ENCODE peak calls at places on chromosomes 1 and 21, in nine cellular contexts. One of them, this sample, is unnamed. For H3K36me3 and H3K27me3, the result is how much of the 10 kb centered on the place peaks cover.

GRCh38 chr1:108643492-108644333 is 17.2 kb downstream of the HENMT1 start:
- DNase-seq in naive thymus-derived CD4-positive, alpha-beta T cell: peak
- DNase-seq in right atrium auricular region: no peak
- DNase-seq in mesenchymal stem cell: peak
- DNase-seq in right lobe of liver: no peak
- DNase-seq in fibroblast of lung: peak
- DNase-seq in tibial artery: peak
- DNase-seq in SK-N-SH: peak
- DNase-seq in Panc1: no peak
- DNase-seq in this sample: peak

GRCh38 chr1:11948822-11949458 is 14.4 kb downstream of the PLOD1 start:
- DNase-seq in naive thymus-derived CD4-positive, alpha-beta T cell: no peak
- DNase-seq in right atrium auricular region: no peak
- DNase-seq in mesenchymal stem cell: no peak
- DNase-seq in right lobe of liver: no peak
- DNase-seq in fibroblast of lung: no peak
- DNase-seq in tibial artery: no peak
- DNase-seq in SK-N-SH: peak
- DNase-seq in Panc1: no peak
- DNase-seq in this sample: peak

GRCh38 chr1:205481629-205482071 is 22.8 kb upstream of the CDK18 start:
- DNase-seq in naive thymus-derived CD4-positive, alpha-beta T cell: no peak
- DNase-seq in right atrium auricular region: no peak
- DNase-seq in mesenchymal stem cell: no peak
- DNase-seq in right lobe of liver: no peak
- DNase-seq in fibroblast of lung: no peak
- DNase-seq in tibial artery: no peak
- DNase-seq in SK-N-SH: no peak
- DNase-seq in Panc1: no peak
- DNase-seq in this sample: peak

GRCh38 chr1:117366982-117367768 is at the start of gene MAN1A2:
- DNase-seq in naive thymus-derived CD4-positive, alpha-beta T cell: peak
- DNase-seq in right atrium auricular region: peak
- DNase-seq in mesenchymal stem cell: peak
- DNase-seq in right lobe of liver: peak
- DNase-seq in fibroblast of lung: peak
- DNase-seq in tibial artery: peak
- DNase-seq in SK-N-SH: peak
- DNase-seq in Panc1: no peak
- DNase-seq in this sample: peak

GRCh38 chr1:5492861-5493260 is 499.4 kb downstream of the NPHP4 start:
- DNase-seq in naive thymus-derived CD4-positive, alpha-beta T cell: no peak
- DNase-seq in right atrium auricular region: no peak
- DNase-seq in mesenchymal stem cell: no peak
- DNase-seq in right lobe of liver: no peak
- DNase-seq in fibroblast of lung: no peak
- DNase-seq in tibial artery: no peak
- DNase-seq in SK-N-SH: no peak
- DNase-seq in Panc1: no peak
- DNase-seq in this sample: no peak

GRCh38 chr1:172917972-172918371 is 132.8 kb downstream of the TNFSF18 start:
- DNase-seq in naive thymus-derived CD4-positive, alpha-beta T cell: no peak
- DNase-seq in right atrium auricular region: no peak
- DNase-seq in mesenchymal stem cell: peak
- DNase-seq in right lobe of liver: no peak
- DNase-seq in fibroblast of lung: peak
- DNase-seq in tibial artery: no peak
- DNase-seq in SK-N-SH: no peak
- DNase-seq in Panc1: peak
- DNase-seq in this sample: no peak

GRCh38 chr1:13617108-13617507 is 33.5 kb downstream of the PDPN start:
- DNase-seq in naive thymus-derived CD4-positive, alpha-beta T cell: no peak
- DNase-seq in right atrium auricular region: no peak
- DNase-seq in mesenchymal stem cell: peak
- DNase-seq in right lobe of liver: no peak
- DNase-seq in fibroblast of lung: peak
- DNase-seq in tibial artery: no peak
- DNase-seq in SK-N-SH: no peak
- DNase-seq in Panc1: no peak
- DNase-seq in this sample: no peak

GRCh38 chr1:224054012-224054411 is 59.9 kb upstream of the FBXO28 start:
- DNase-seq in naive thymus-derived CD4-positive, alpha-beta T cell: no peak
- DNase-seq in right atrium auricular region: no peak
- DNase-seq in mesenchymal stem cell: peak
- DNase-seq in right lobe of liver: no peak
- DNase-seq in fibroblast of lung: no peak
- DNase-seq in tibial artery: no peak
- DNase-seq in SK-N-SH: no peak
- DNase-seq in Panc1: no peak
- DNase-seq in this sample: no peak

GRCh38 chr21:38170283-38170682 is 86.5 kb upstream of the KCNJ15 start:
- DNase-seq in naive thymus-derived CD4-positive, alpha-beta T cell: no peak
- DNase-seq in right atrium auricular region: no peak
- DNase-seq in mesenchymal stem cell: peak
- DNase-seq in right lobe of liver: no peak
- DNase-seq in fibroblast of lung: peak
- DNase-seq in tibial artery: peak
- DNase-seq in SK-N-SH: no peak
- DNase-seq in Panc1: no peak
- DNase-seq in this sample: peak

GRCh38 chr1:222712253-222713090 is at the start of the genes AIDA and BROX:
- DNase-seq in naive thymus-derived CD4-positive, alpha-beta T cell: peak
- DNase-seq in right atrium auricular region: peak
- DNase-seq in mesenchymal stem cell: peak
- DNase-seq in right lobe of liver: peak
- DNase-seq in fibroblast of lung: peak
- DNase-seq in tibial artery: peak
- DNase-seq in SK-N-SH: peak
- DNase-seq in Panc1: peak
- DNase-seq in this sample: peak

GRCh38 chr1:43851561-43852338 is 81.9 kb upstream of the ARTN start:
- DNase-seq in naive thymus-derived CD4-positive, alpha-beta T cell: no peak
- DNase-seq in right atrium auricular region: no peak
- DNase-seq in mesenchymal stem cell: no peak
- DNase-seq in right lobe of liver: no peak
- DNase-seq in fibroblast of lung: no peak
- DNase-seq in tibial artery: no peak
- DNase-seq in SK-N-SH: no peak
- DNase-seq in Panc1: no peak
- DNase-seq in this sample: no peak

GRCh38 chr1:43854473-43854872 is 79.1 kb upstream of the ARTN start:
- DNase-seq in naive thymus-derived CD4-positive, alpha-beta T cell: no peak
- DNase-seq in right atrium auricular region: no peak
- DNase-seq in mesenchymal stem cell: no peak
- DNase-seq in right lobe of liver: no peak
- DNase-seq in fibroblast of lung: no peak
- DNase-seq in tibial artery: no peak
- DNase-seq in SK-N-SH: no peak
- DNase-seq in Panc1: no peak
- DNase-seq in this sample: no peak

GRCh38 chr1:43850599-43851233 is 82.9 kb upstream of the ARTN start:
- DNase-seq in naive thymus-derived CD4-positive, alpha-beta T cell: no peak
- DNase-seq in right atrium auricular region: no peak
- DNase-seq in mesenchymal stem cell: no peak
- DNase-seq in right lobe of liver: no peak
- DNase-seq in fibroblast of lung: no peak
- DNase-seq in tibial artery: no peak
- DNase-seq in SK-N-SH: no peak
- DNase-seq in Panc1: no peak
- DNase-seq in this sample: no peak

GRCh38 chr1:43856188-43856587 is 77.4 kb upstream of the ARTN start:
- DNase-seq in naive thymus-derived CD4-positive, alpha-beta T cell: no peak
- DNase-seq in right atrium auricular region: no peak
- DNase-seq in mesenchymal stem cell: no peak
- DNase-seq in right lobe of liver: no peak
- DNase-seq in fibroblast of lung: no peak
- DNase-seq in tibial artery: no peak
- DNase-seq in SK-N-SH: no peak
- DNase-seq in Panc1: no peak
- DNase-seq in this sample: no peak

GRCh38 chr1:43853161-43853921 is 80.3 kb upstream of the ARTN start:
- DNase-seq in naive thymus-derived CD4-positive, alpha-beta T cell: no peak
- DNase-seq in right atrium auricular region: no peak
- DNase-seq in mesenchymal stem cell: peak
- DNase-seq in right lobe of liver: no peak
- DNase-seq in fibroblast of lung: peak
- DNase-seq in tibial artery: peak
- DNase-seq in SK-N-SH: peak
- DNase-seq in Panc1: no peak
- DNase-seq in this sample: no peak
- H3K4me3 ChIP-seq in naive thymus-derived CD4-positive, alpha-beta T cell: no peak
- H3K4me3 ChIP-seq in right atrium auricular region: no peak
- H3K4me3 ChIP-seq in mesenchymal stem cell: no peak
- H3K4me3 ChIP-seq in right lobe of liver: no peak
- H3K4me3 ChIP-seq in fibroblast of lung: no peak
- H3K4me3 ChIP-seq in tibial artery: no peak
- H3K4me3 ChIP-seq in SK-N-SH: no peak
- H3K4me3 ChIP-seq in Panc1: no peak
- H3K4me3 ChIP-seq in this sample: no peak

GRCh38 chr1:55575571-55576279 is 360.6 kb upstream of the USP24 start:
- DNase-seq in naive thymus-derived CD4-positive, alpha-beta T cell: no peak
- DNase-seq in right atrium auricular region: no peak
- DNase-seq in mesenchymal stem cell: no peak
- DNase-seq in right lobe of liver: no peak
- DNase-seq in fibroblast of lung: no peak
- DNase-seq in tibial artery: peak
- DNase-seq in SK-N-SH: no peak
- DNase-seq in Panc1: no peak
- DNase-seq in this sample: no peak

GRCh38 chr1:55568732-55569131 is 353.6 kb upstream of the USP24 start:
- DNase-seq in naive thymus-derived CD4-positive, alpha-beta T cell: no peak
- DNase-seq in right atrium auricular region: no peak
- DNase-seq in mesenchymal stem cell: no peak
- DNase-seq in right lobe of liver: no peak
- DNase-seq in fibroblast of lung: no peak
- DNase-seq in tibial artery: no peak
- DNase-seq in SK-N-SH: no peak
- DNase-seq in Panc1: no peak
- DNase-seq in this sample: no peak

GRCh38 chr1:55572878-55573734 is 357.9 kb upstream of the USP24 start:
- DNase-seq in naive thymus-derived CD4-positive, alpha-beta T cell: no peak
- DNase-seq in right atrium auricular region: no peak
- DNase-seq in mesenchymal stem cell: no peak
- DNase-seq in right lobe of liver: no peak
- DNase-seq in fibroblast of lung: no peak
- DNase-seq in tibial artery: no peak
- DNase-seq in SK-N-SH: no peak
- DNase-seq in Panc1: no peak
- DNase-seq in this sample: no peak

DNA sequence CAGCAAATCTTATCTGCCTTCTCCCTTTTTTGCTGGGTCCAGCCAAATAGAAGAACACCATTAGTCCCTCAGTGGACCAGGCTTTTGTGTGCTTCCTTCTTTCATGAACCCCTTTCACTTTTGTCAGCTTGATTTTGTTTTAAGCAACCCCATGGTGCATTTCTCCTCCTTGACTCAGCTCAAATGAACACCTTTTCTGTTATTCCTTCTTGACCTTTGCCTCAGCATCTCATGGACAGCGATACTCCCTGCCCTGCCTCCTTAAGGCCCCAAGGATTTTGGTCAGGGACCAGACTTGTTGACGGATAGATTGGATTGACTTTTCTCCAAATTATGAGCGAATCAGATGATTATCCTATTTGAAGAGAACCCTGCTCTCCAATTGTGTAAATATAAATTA is 356.6 kb upstream of the USP24 start:
- DNase-seq in naive thymus-derived CD4-positive, alpha-beta T cell: no peak
- DNase-seq in right atrium auricular region: no peak
- DNase-seq in mesenchymal stem cell: no peak
- DNase-seq in right lobe of liver: no peak
- DNase-seq in fibroblast of lung: no peak
- DNase-seq in tibial artery: no peak
- DNase-seq in SK-N-SH: no peak
- DNase-seq in Panc1: no peak
- DNase-seq in this sample: no peak
- H3K36me3 ChIP-seq in naive thymus-derived CD4-positive, alpha-beta T cell: under half
- H3K36me3 ChIP-seq in right atrium auricular region: under half
- H3K36me3 ChIP-seq in mesenchymal stem cell: under half
- H3K36me3 ChIP-seq in right lobe of liver: under half
- H3K36me3 ChIP-seq in fibroblast of lung: under half
- H3K36me3 ChIP-seq in tibial artery: under half
- H3K36me3 ChIP-seq in SK-N-SH: under half
- H3K36me3 ChIP-seq in Panc1: under half
- H3K36me3 ChIP-seq in this sample: under half

DNA sequence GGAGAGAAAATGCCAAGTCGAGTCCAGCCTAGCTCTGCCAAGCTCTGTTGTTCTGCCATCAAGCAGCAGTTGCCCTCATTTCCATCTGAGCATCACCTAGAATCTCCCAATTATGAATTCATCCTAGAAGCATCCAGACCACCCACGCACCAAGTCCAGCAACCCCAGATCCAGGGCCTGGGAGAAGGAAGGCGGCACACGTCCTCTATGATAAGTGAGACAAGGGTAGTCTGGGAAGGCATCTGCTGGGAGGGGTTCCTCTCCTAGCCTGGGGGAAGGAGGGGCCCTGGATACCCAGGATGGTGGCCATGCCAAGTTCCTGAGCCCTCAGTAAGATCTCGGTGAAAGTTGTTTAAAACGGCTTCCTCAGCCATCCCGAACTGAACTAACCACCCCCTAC is 70.7 kb downstream of the VWA5B1 start:
- DNase-seq in naive thymus-derived CD4-positive, alpha-beta T cell: no peak
- DNase-seq in right atrium auricular region: no peak
- DNase-seq in mesenchymal stem cell: no peak
- DNase-seq in right lobe of liver: no peak
- DNase-seq in fibroblast of lung: no peak
- DNase-seq in tibial artery: no peak
- DNase-seq in SK-N-SH: no peak
- DNase-seq in Panc1: no peak
- DNase-seq in this sample: no peak
- H3K27me3 ChIP-seq in naive thymus-derived CD4-positive, alpha-beta T cell: under half
- H3K27me3 ChIP-seq in right atrium auricular region: under half
- H3K27me3 ChIP-seq in mesenchymal stem cell: half or more
- H3K27me3 ChIP-seq in right lobe of liver: under half
- H3K27me3 ChIP-seq in fibroblast of lung: under half
- H3K27me3 ChIP-seq in tibial artery: under half
- H3K27me3 ChIP-seq in SK-N-SH: under half
- H3K27me3 ChIP-seq in Panc1: under half
- H3K27me3 ChIP-seq in this sample: under half

DNA sequence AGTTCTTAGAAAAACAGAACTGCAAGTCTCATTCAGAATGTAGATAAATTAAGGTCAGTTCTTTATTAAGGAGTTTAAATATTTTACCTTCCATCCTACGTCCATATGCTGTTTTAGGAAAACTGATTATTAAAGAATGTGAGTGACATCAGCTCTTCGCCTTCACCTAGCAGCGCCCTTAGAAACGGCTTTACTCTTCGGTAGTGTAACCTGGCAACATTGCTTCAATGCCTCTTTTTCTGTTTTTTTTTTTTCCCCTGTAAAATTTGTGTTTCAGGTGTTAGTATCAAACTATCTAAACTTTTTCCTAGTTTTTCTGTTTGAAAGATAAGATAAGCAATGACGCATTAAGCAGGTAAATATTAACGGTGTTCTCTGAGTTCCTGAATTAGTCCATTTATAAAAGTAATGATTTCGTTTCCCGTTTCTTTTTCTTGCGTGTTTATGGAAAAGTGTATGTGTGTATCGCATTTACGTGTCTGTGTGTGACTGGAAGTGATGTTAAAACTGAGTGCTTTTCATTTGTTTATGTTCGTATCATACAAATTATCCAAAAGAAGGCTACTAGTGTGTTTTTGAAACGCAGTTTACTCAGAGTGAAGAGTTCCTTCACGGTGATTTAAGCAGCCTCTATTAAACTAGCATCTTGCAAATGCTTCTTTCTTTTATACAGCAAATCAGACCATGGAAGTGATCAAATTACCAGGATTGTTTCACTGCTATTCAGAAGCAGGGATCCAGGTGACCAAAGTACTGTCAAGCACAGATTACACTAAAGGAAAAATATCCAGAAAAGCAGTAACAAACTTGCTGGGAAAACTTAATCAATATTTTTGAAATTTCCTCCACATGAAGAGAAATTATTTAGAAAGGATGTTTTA is 139.0 kb downstream of the SDCCAG8 start:
- DNase-seq in naive thymus-derived CD4-positive, alpha-beta T cell: no peak
- DNase-seq in right atrium auricular region: no peak
- DNase-seq in mesenchymal stem cell: no peak
- DNase-seq in right lobe of liver: no peak
- DNase-seq in fibroblast of lung: no peak
- DNase-seq in tibial artery: no peak
- DNase-seq in SK-N-SH: no peak
- DNase-seq in Panc1: no peak
- DNase-seq in this sample: no peak
- H3K4me3 ChIP-seq in naive thymus-derived CD4-positive, alpha-beta T cell: no peak
- H3K4me3 ChIP-seq in right atrium auricular region: no peak
- H3K4me3 ChIP-seq in mesenchymal stem cell: no peak
- H3K4me3 ChIP-seq in right lobe of liver: peak
- H3K4me3 ChIP-seq in fibroblast of lung: no peak
- H3K4me3 ChIP-seq in tibial artery: no peak
- H3K4me3 ChIP-seq in SK-N-SH: no peak
- H3K4me3 ChIP-seq in Panc1: no peak
- H3K4me3 ChIP-seq in this sample: no peak